ENCODE peak calls at places on chromosomes 1 and 21, in four cellular contexts. V, K, W and S are unnamed samples.

GRCh38 chr1:42730988-42731387 is 9.0 kb downstream of the CLDN19 start:
- DNase-seq in W (no peak), K (no peak), V (peak), S (peak)

GRCh38 chr1:55309053-55309452 is 93.9 kb upstream of the USP24 start:
- DNase-seq in K (no peak), V (peak), W (no peak), S (no peak)

GRCh38 chr1:23558140-23558871 is 995 bp downstream of the ID3 start:
- DNase-seq in W (no peak), V (no peak), K (peak), S (no peak)

GRCh38 chr21:32186843-32187242 is 92.0 kb downstream of the MIS18A start:
- DNase-seq in W (no peak), V (no peak), K (no peak), S (no peak)

GRCh38 chr1:234544094-234544579 is 65.2 kb upstream of the TARBP1 start:
- DNase-seq in W (peak), V (no peak), K (peak), S (peak)

GRCh38 chr1:55067022-55067781 is 27.9 kb downstream of the PCSK9 start:
- DNase-seq in K (no peak), V (no peak), W (no peak), S (peak)

GRCh38 chr21:36980280-36981048 is 14.0 kb upstream of the HLCS start:
- DNase-seq in W (no peak), K (peak), V (no peak), S (no peak)

GRCh38 chr1:221470000-221470698 is 271.7 kb downstream of the DUSP10 start:
- DNase-seq in V (no peak), K (no peak), W (no peak), S (no peak)

GRCh38 chr1:1164701-1165451 is 8.8 kb upstream of the TTLL10 start:
- DNase-seq in K (no peak), W (no peak), V (no peak), S (peak)

GRCh38 chr1:186948542-186948941 is 119.8 kb downstream of the PLA2G4A start:
- DNase-seq in W (no peak), V (no peak), K (no peak), S (no peak)

GRCh38 chr1:56864430-56864829 is 9.8 kb downstream of the C8A start:
- DNase-seq in W (no peak), K (no peak), V (no peak), S (no peak)

GRCh38 chr1:27522148-27522859 is 32.3 kb upstream of the WASF2 start:
- DNase-seq in K (no peak), V (peak), W (no peak), S (no peak)

GRCh38 chr1:196399713-196400112 is 208.5 kb downstream of the KCNT2 start:
- DNase-seq in K (no peak), V (no peak), W (no peak), S (no peak)

GRCh38 chr1:203462878-203463277 is 12.7 kb upstream of the PRELP start:
- DNase-seq in W (peak), V (no peak), K (no peak), S (no peak)